ENCODE peak calls at places on chromosomes 3 and 15, in seven cellular contexts. U, A, D, Z, R, Q and G are unnamed samples.
A peak's percentile ranks its signal among the peaks of the same experiment; 100 is the strongest.

GRCh38 chr3:10666621-10667020 is 149.4 kb upstream of the SLC6A11 start:
- DNase-seq in U (no peak), A (no peak), D (no peak), Z (peak; percentile 19), R (no peak), Q (no peak), G (no peak)

GRCh38 chr3:133038089-133038730 is at the start of gene TMEM108:
- DNase-seq in U (peak; percentile 77), A (no peak), D (no peak), Z (peak; percentile 73), R (peak; percentile 18), Q (peak; percentile 22), G (no peak)

GRCh38 chr3:46370784-46371183 is at the start of gene CCR5:
- DNase-seq in U (no peak), A (no peak), D (no peak), Z (no peak), R (no peak), Q (no peak), G (no peak)

GRCh38 chr15:51048308-51048707 is 46.4 kb downstream of the TNFAIP8L3 start:
- DNase-seq in U (no peak), A (no peak), D (no peak), Z (no peak), R (no peak), Q (no peak), G (no peak)

GRCh38 chr3:134463676-134464611 is 21.8 kb downstream of the ANAPC13 start:
- DNase-seq in U (no peak), A (peak; percentile 100), D (no peak), Z (peak; percentile 70), R (peak; percentile 100), Q (peak; percentile 94), G (peak; percentile 99)

GRCh38 chr15:76061700-76062099 is 1.9 kb downstream of the TMEM266 start:
- DNase-seq in U (no peak), A (no peak), D (no peak), Z (no peak), R (no peak), Q (no peak), G (no peak)

GRCh38 chr3:194582196-194582905 is 50.9 kb downstream of the TMEM44 start:
- DNase-seq in U (no peak), A (no peak), D (peak; percentile 47), Z (no peak), R (no peak), Q (no peak), G (no peak)

GRCh38 chr3:8371085-8371551 is 130.5 kb upstream of the LMCD1 start:
- DNase-seq in U (no peak), A (peak; percentile 18), D (no peak), Z (no peak), R (peak; percentile 62), Q (no peak), G (peak; percentile 61)

GRCh38 chr3:82800248-82800647 is 1038.8 kb upstream of the GBE1 start:
- DNase-seq in U (no peak), A (no peak), D (no peak), Z (no peak), R (no peak), Q (no peak), G (no peak)

GRCh38 chr15:29570121-29570930 is 251.9 kb downstream of the TJP1 start:
- DNase-seq in U (peak; percentile 2), A (no peak), D (no peak), Z (no peak), R (peak; percentile 9), Q (no peak), G (no peak)

GRCh38 chr3:11944052-11944673 is 60.0 kb upstream of the SYN2 start:
- DNase-seq in U (peak; percentile 42), A (no peak), D (no peak), Z (no peak), R (peak; percentile 9), Q (no peak), G (no peak)

GRCh38 chr3:173221010-173221409 is 80.0 kb upstream of the SPATA16 start:
- DNase-seq in U (peak; percentile 37), A (no peak), D (no peak), Z (no peak), R (peak; percentile 1), Q (no peak), G (no peak)

GRCh38 chr15:90203922-90204321 is 2.8 kb downstream of the SEMA4B start:
- DNase-seq in U (no peak), A (no peak), D (no peak), Z (no peak), R (no peak), Q (no peak), G (no peak)

GRCh38 chr3:46824561-46824960 is 38.7 kb downstream of the MYL3 start:
- DNase-seq in U (no peak), A (no peak), D (no peak), Z (no peak), R (no peak), Q (no peak), G (no peak)

GRCh38 chr15:72198410-72199270 is 1.1 kb upstream of the GRAMD2A start:
- DNase-seq in U (no peak), A (no peak), D (no peak), Z (no peak), R (no peak), Q (no peak), G (no peak)

GRCh38 chr3:62415312-62415791 is 42.0 kb upstream of the FEZF2 start:
- DNase-seq in U (no peak), A (no peak), D (no peak), Z (no peak), R (no peak), Q (no peak), G (no peak)

GRCh38 chr3:119700269-119700919 is 2.4 kb upstream of the CFAP91 start:
- DNase-seq in U (peak; percentile 46), A (no peak), D (no peak), Z (peak; percentile 20), R (peak; percentile 13), Q (no peak), G (no peak)

GRCh38 chr15:101090460-101090853 is 161.4 kb downstream of the CHSY1 start:
- DNase-seq in U (no peak), A (no peak), D (no peak), Z (no peak), R (no peak), Q (no peak), G (no peak)

GRCh38 chr15:101087172-101087769 is 164.6 kb downstream of the CHSY1 start:
- DNase-seq in U (no peak), A (no peak), D (no peak), Z (no peak), R (no peak), Q (no peak), G (no peak)

GRCh38 chr15:101088311-101088710 is 163.5 kb downstream of the CHSY1 start:
- DNase-seq in U (no peak), A (no peak), D (no peak), Z (no peak), R (no peak), Q (no peak), G (no peak)

GRCh38 chr15:101089579-101090459 is 162.0 kb downstream of the CHSY1 start:
- DNase-seq in U (no peak), A (no peak), D (no peak), Z (no peak), R (no peak), Q (no peak), G (no peak)

DNA sequence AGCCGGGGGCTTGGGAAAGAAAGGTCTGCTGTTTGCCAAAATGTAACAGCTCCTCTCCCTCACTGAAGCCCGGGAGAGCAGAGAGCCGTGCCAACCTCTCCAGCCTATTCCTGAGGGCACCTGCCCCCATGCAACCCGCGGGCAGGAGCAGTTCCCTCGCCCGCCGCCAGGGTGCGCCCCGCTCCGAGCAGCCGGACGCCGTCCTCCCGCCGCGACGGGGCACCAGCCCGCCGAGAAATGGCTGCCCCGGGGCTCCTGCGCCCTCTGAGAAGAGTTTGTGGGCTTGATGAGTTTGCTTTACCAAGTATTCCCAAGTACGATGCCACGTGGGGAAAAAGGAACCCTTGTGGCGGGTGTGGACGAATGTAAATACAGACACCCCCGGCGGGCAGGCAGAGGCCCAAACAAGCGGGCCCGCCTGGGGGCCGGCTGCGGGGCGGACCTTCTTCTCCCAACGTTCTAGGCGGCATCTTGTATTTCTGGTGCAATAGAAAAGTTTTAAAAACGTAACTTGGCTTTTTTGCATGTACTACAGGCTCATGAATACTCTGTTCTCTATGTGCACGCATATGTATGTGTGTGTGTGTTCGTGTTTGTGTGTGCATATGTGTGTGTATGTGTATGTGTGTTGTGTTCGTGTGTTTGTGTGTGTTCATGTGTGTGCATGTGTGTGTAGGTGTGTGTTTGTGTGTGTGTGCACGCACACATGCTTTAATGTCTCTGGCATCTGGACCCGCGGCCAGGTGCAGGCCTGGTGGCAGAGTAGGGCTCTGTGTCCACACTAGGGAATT is 162.9 kb downstream of the CHSY1 start:
- DNase-seq in U (peak; percentile 47), A (no peak), D (peak; percentile 52), Z (peak; percentile 68), R (peak; percentile 45), Q (peak; percentile 72), G (no peak)
- H3K4me3 ChIP-seq in U (no peak overlapping the region), A (no peak overlapping the region), D (no peak overlapping the region), Z (no peak overlapping the region), R (peak overlapping the region; percentile 38), Q (peak overlapping the region; percentile 30), G (peak overlapping the region; percentile 28)

DNA sequence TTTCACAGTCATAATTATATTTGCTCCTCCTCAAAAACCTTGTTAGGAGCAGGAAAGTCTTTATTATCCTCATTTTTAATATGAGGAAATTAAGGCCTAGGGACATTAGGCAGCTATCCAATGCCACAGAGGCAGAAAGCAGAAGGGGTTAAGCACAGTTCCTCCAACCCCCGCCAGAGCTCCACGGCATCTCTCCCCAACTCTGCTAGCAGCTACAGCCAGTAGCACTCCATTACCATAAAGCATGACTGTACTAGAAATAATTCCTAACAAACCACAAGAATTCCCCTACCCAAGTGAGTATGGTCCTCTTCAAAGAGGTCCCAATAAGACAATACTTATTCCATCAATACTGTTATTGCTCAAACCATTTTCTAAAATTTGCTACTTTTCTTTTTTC is 9.8 kb downstream of the HEG1 start:
- DNase-seq in U (no peak), A (peak; percentile 32), D (no peak), Z (no peak), R (peak; percentile 81), Q (no peak), G (peak; percentile 39)
- TF ChIP-seq CTCF in U (no peak), A (peak; percentile 59), D (no peak), Z (no peak), R (peak; percentile 57), Q (no peak), G (peak; percentile 55)

GRCh38 chr15:62753518-62754221 is 288.9 kb upstream of the TPM1 start:
- DNase-seq in U (no peak), A (no peak), D (no peak), Z (no peak), R (no peak), Q (no peak), G (no peak)
- H3K4me3 ChIP-seq in U (no peak overlapping the region), A (no peak overlapping the region), D (no peak overlapping the region), Z (no peak overlapping the region), R (no peak overlapping the region), Q (no peak overlapping the region), G (no peak overlapping the region)

DNA sequence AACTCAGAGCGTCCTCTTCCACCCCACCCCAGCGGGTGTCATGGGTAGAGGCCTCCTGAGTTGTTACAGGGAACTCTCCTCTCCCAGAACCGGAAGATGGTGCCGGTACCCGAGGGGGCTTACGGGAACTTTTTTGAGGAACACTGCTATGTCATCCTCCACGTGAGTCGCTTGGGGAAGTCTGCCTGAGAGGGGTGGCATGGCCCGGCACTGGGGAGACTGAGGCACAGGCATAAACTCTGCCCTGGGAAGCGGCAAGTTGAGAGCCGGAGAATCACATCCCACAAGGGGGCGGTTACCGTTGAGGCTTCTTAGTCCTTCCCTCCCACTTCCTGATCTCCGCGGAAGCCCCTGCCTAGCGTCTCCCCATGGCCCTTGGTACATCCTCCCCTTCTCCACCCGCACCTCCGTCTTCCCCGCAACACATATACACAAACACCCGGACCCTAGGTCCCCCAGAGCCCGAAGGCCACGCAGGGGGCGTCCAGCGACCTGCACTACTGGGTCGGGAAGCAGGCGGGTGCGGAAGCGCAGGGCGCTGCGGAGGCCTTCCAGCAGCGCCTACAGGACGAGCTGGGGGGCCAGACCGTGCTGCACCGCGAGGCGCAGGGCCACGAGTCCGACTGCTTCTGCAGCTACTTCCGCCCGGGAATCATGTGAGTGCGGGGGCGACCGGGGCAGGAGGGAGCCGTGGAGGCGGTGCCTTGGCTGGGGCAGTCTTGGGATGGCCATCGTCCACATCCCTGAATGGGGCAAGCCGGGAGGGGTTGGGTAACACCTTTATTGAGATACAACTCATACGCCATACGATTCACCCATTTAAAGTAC is 3.4 kb downstream of the VILL start:
- DNase-seq in U (peak; percentile 76), A (no peak), D (no peak), Z (peak; percentile 81), R (peak; percentile 75), Q (peak; percentile 84), G (no peak)
- TF ChIP-seq CTCF in U (peak; percentile 5), A (no peak), D (no peak), Z (no peak), R (no peak), Q (no peak), G (peak; percentile 28)